ENCODE peak calls at places on chromosomes 3 and 15, in ten cellular contexts. U, Z, I, O, E, Y, T, P, M and F are unnamed samples.

GRCh38 chr3:192884831-192885356 is 32.8 kb downstream of the MB21D2 start:
- DNase-seq in Y (no peak), E (no peak), I (no peak), Z (no peak), M (no peak), P (no peak), U (no peak), O (no peak), T (no peak), F (no peak)

GRCh38 chr3:181103605-181104004 is 114.1 kb upstream of the DNAJC19 start:
- DNase-seq in Y (no peak), T (no peak), I (no peak), Z (no peak), E (no peak), O (peak), M (no peak), U (peak), P (no peak), F (peak)

GRCh38 chr15:31398677-31399260 is 72.1 kb downstream of the KLF13 start:
- DNase-seq in T (peak), I (peak), Y (no peak), Z (no peak), E (no peak), P (no peak), O (no peak), U (no peak), M (peak), F (no peak)

GRCh38 chr3:154135511-154136173 is 14.5 kb downstream of the ARHGEF26 start:
- DNase-seq in E (no peak), T (no peak), Z (no peak), U (no peak), M (no peak), P (no peak), I (no peak), Y (no peak), O (no peak), F (no peak)

GRCh38 chr3:56911363-56911762 is 109.6 kb upstream of the ARHGEF3 start:
- DNase-seq in P (no peak), M (no peak), U (no peak), Y (no peak), O (no peak), Z (no peak), I (no peak), T (no peak), E (no peak), F (no peak)

GRCh38 chr15:86165263-86166204 is 85.9 kb downstream of the AGBL1 start:
- DNase-seq in E (no peak), Z (no peak), T (no peak), I (peak), Y (no peak), M (no peak), P (no peak), U (no peak), O (no peak), F (no peak)

GRCh38 chr15:98954411-98954810 is 53.2 kb downstream of the PGPEP1L start:
- DNase-seq in Y (peak), I (peak), E (peak), P (no peak), O (no peak), T (peak), M (peak), U (no peak), Z (no peak), F (no peak)

GRCh38 chr15:91942676-91943417 is 89.3 kb downstream of the SLCO3A1 start:
- DNase-seq in P (no peak), Z (no peak), Y (peak), I (peak), T (no peak), O (no peak), U (peak), M (peak), E (no peak), F (peak)

GRCh38 chr15:81400640-81401236 is 26.7 kb upstream of the TMC3 start:
- DNase-seq in U (peak), T (peak), M (no peak), I (peak), O (no peak), Z (no peak), Y (no peak), P (no peak), E (peak), F (peak)

GRCh38 chr3:122993573-122993972 is 34.0 kb downstream of the SEMA5B start:
- DNase-seq in M (no peak), U (no peak), P (no peak), E (no peak), Z (no peak), Y (no peak), T (no peak), I (no peak), O (no peak), F (no peak)

GRCh38 chr3:126013742-126014141 is 44.8 kb downstream of the ROPN1B start:
- DNase-seq in I (no peak), U (peak), T (no peak), Y (no peak), Z (no peak), M (no peak), E (no peak), P (no peak), O (no peak), F (no peak)

GRCh38 chr3:45366305-45366704 is 22.1 kb upstream of the LARS2 start:
- DNase-seq in E (no peak), I (no peak), T (no peak), Z (no peak), P (no peak), M (no peak), Y (no peak), U (no peak), O (no peak), F (no peak)

GRCh38 chr3:104190681-104191080 is 1176.0 kb upstream of the ALCAM start:
- DNase-seq in Z (no peak), T (no peak), P (no peak), M (no peak), Y (no peak), E (no peak), O (no peak), U (no peak), I (no peak), F (no peak)

GRCh38 chr3:13161021-13161759 is 88.0 kb upstream of the IQSEC1 start:
- DNase-seq in P (no peak), O (no peak), U (no peak), Z (no peak), I (no peak), M (no peak), E (no peak), Y (no peak), T (no peak), F (no peak)

GRCh38 chr3:4680227-4680691 is 187.1 kb downstream of the ITPR1 start:
- DNase-seq in P (no peak), O (no peak), Z (no peak), I (no peak), U (no peak), M (no peak), E (no peak), T (no peak), Y (no peak), F (no peak)

GRCh38 chr3:136350132-136350531 is 100.0 kb downstream of the PCCB start:
- DNase-seq in E (no peak), M (peak), O (no peak), Y (no peak), T (peak), U (no peak), I (peak), P (no peak), Z (no peak), F (no peak)

GRCh38 chr3:55604414-55604813 is 117.3 kb upstream of the WNT5A start:
- DNase-seq in U (no peak), Z (no peak), M (no peak), T (no peak), P (no peak), Y (no peak), O (no peak), I (no peak), E (no peak), F (peak)

GRCh38 chr3:171049831-171050444 is 23.4 kb upstream of the SLC2A2 start:
- DNase-seq in O (no peak), U (peak), T (peak), E (peak), M (peak), P (no peak), Z (no peak), Y (peak), I (peak), F (peak)

GRCh38 chr3:139302084-139302800 is 41.6 kb upstream of the MRPS22 start:
- DNase-seq in P (peak), I (peak), Y (no peak), O (no peak), Z (no peak), T (peak), U (no peak), E (no peak), M (peak), F (no peak)

GRCh38 chr15:81914734-81915234 is 131.0 kb downstream of the MEX3B start:
- DNase-seq in M (no peak), I (no peak), Z (no peak), U (no peak), E (peak), O (peak), T (no peak), P (peak), Y (no peak), F (no peak)

GRCh38 chr3:99934984-99935797 is 117.5 kb downstream of the CMSS1 start:
- DNase-seq in P (no peak), Y (no peak), M (no peak), Z (no peak), I (no peak), U (no peak), O (no peak), T (no peak), E (no peak), F (no peak)

GRCh38 chr3:118688396-118688884 is 346.2 kb downstream of the IGSF11 start:
- DNase-seq in T (no peak), I (no peak), E (no peak), Y (no peak), M (no peak), P (no peak), O (no peak), U (no peak), Z (no peak), F (no peak)

GRCh38 chr3:4741404-4742307 is 237.6 kb upstream of the BHLHE40 start:
- DNase-seq in P (no peak), O (no peak), U (no peak), T (peak), E (no peak), I (peak), Z (no peak), Y (no peak), M (peak), F (no peak)

GRCh38 chr3:14118400-14119165 is 6.1 kb downstream of the CHCHD4 start:
- DNase-seq in Y (no peak), T (no peak), Z (no peak), O (no peak), M (peak), P (no peak), I (no peak), E (no peak), U (no peak), F (no peak)

GRCh38 chr3:101827211-101828174 is 21.8 kb upstream of the NFKBIZ start:
- DNase-seq in T (peak), P (peak), U (no peak), Y (peak), E (peak), M (peak), Z (peak), I (peak), O (no peak), F (peak)

GRCh38 chr3:10775828-10776227 is 40.2 kb upstream of the SLC6A11 start:
- DNase-seq in I (no peak), U (no peak), O (no peak), Y (no peak), T (no peak), P (no peak), E (no peak), M (no peak), Z (no peak), F (no peak)

GRCh38 chr3:193897288-193897687 is 238.7 kb upstream of the HES1 start:
- DNase-seq in Y (no peak), M (peak), Z (no peak), O (no peak), P (no peak), U (no peak), E (no peak), T (no peak), I (no peak), F (no peak)

GRCh38 chr3:140176526-140176925 is 241.5 kb downstream of the CLSTN2 start:
- DNase-seq in O (no peak), I (peak), U (no peak), E (no peak), M (no peak), Y (no peak), P (no peak), T (no peak), Z (no peak), F (no peak)

GRCh38 chr3:24521306-24522154 is 26.9 kb upstream of the THRB start:
- DNase-seq in U (no peak), O (no peak), T (peak), P (peak), Y (no peak), E (peak), I (peak), M (peak), Z (no peak), F (no peak)

GRCh38 chr3:51997935-51998596 is 2.4 kb upstream of the RPL29 start:
- DNase-seq in I (peak), P (no peak), M (no peak), U (no peak), T (no peak), Z (no peak), O (no peak), Y (no peak), E (no peak), F (no peak)

GRCh38 chr3:73490453-73491311 is 134.1 kb downstream of the PDZRN3 start:
- DNase-seq in Z (no peak), U (no peak), T (no peak), Y (no peak), P (peak), M (peak), E (peak), I (peak), O (no peak), F (no peak)